ENCODE peak calls at places on chromosomes 11 and 22, in ten cellular contexts. I is mucosa of gallbladder, F is endothelial cell, X is activated T-helper 1 cell treated with Interleukin-2 at 50 U/mL for 16 hours, S is iPS-NIHi11, G is T1000, Y is DMS153, T is neural progenitor cell, W is left ventricle myocardium inferior, D is HFFc6. U is an unnamed sample.

GRCh38 chr22:20131856-20132685 is 467 bp downstream of the ZDHHC8 start:
- DNase-seq in I (no peak), F (no peak), X (no peak), S (peak), G (no peak), Y (no peak), T (peak), W (peak), D (no peak), U (peak)

GRCh38 chr11:103109818-103110388 is 677 bp downstream of the DYNC2H1 start:
- DNase-seq in I (no peak), F (peak), X (no peak), S (no peak), G (no peak), Y (no peak), T (peak), W (no peak), D (no peak), U (peak)

GRCh38 chr11:17775507-17776212 is 41.1 kb downstream of the KCNC1 start:
- DNase-seq in I (no peak), F (no peak), X (no peak), S (no peak), G (no peak), Y (no peak), T (no peak), W (no peak), D (no peak), U (no peak)

GRCh38 chr22:17872491-17872890 is 98.2 kb upstream of the BID start:
- DNase-seq in I (no peak), F (no peak), X (no peak), S (no peak), G (no peak), Y (no peak), T (no peak), W (no peak), D (no peak), U (no peak)

GRCh38 chr11:27977031-27977430 is 130.9 kb downstream of the KIF18A start:
- DNase-seq in I (no peak), F (no peak), X (no peak), S (no peak), G (no peak), Y (no peak), T (no peak), W (no peak), D (no peak), U (no peak)

GRCh38 chr11:74670171-74670570 is 61.1 kb downstream of the CHRDL2 start:
- DNase-seq in I (no peak), F (no peak), X (no peak), S (no peak), G (no peak), Y (no peak), T (no peak), W (no peak), D (no peak), U (no peak)

GRCh38 chr11:113248702-113249490 is 65.5 kb upstream of the TTC12 start:
- DNase-seq in I (no peak), F (no peak), X (no peak), S (no peak), G (no peak), Y (no peak), T (no peak), W (no peak), D (no peak), U (no peak)

GRCh38 chr11:131601586-131601985 is 231.2 kb downstream of the NTM start:
- DNase-seq in I (no peak), F (no peak), X (no peak), S (no peak), G (no peak), Y (no peak), T (no peak), W (no peak), D (no peak), U (no peak)

GRCh38 chr22:23856721-23857605 is 712 bp upstream of the SLC2A11 start:
- DNase-seq in I (peak), F (peak), X (no peak), S (peak), G (no peak), Y (no peak), T (peak), W (no peak), D (peak), U (peak)

GRCh38 chr22:19058713-19059451 is 63.3 kb downstream of the DGCR2 start:
- DNase-seq in I (no peak), F (no peak), X (no peak), S (no peak), G (no peak), Y (no peak), T (no peak), W (no peak), D (no peak), U (no peak)

GRCh38 chr11:64092119-64092760 is 56.5 kb downstream of the FLRT1 start:
- DNase-seq in I (no peak), F (no peak), X (no peak), S (no peak), G (no peak), Y (no peak), T (no peak), W (no peak), D (no peak), U (no peak)

GRCh38 chr11:4511267-4511666 is 28.8 kb downstream of the OR52K1 start:
- DNase-seq in I (no peak), F (no peak), X (no peak), S (no peak), G (no peak), Y (no peak), T (no peak), W (no peak), D (no peak), U (no peak)

U was measured in thyroid gland.